ENCODE peak calls at places on chromosomes 16 and 17, in five cellular contexts. One of them, this sample, is unnamed.

GRCh38 chr17:37702605-37703004 is 42.3 kb downstream of the HNF1B start:
- DNase-seq in testis: no peak
- DNase-seq in H1: no peak
- DNase-seq in right lobe of liver: no peak
- DNase-seq in A549: peak
- DNase-seq in this sample: peak

GRCh38 chr17:44351961-44352921 is 7.1 kb downstream of the GRN start:
- DNase-seq in H1: no peak
- DNase-seq in A549: no peak
- DNase-seq in right lobe of liver: no peak
- DNase-seq in testis: no peak
- DNase-seq in this sample: no peak

GRCh38 chr17:7839890-7840260 is 5.9 kb downstream of the KDM6B start:
- DNase-seq in H1: no peak
- DNase-seq in testis: no peak
- DNase-seq in A549: peak
- DNase-seq in right lobe of liver: no peak
- DNase-seq in this sample: no peak

GRCh38 chr17:43667506-43668438 is 6.0 kb upstream of the MEOX1 start:
- DNase-seq in H1: no peak
- DNase-seq in right lobe of liver: no peak
- DNase-seq in testis: no peak
- DNase-seq in A549: no peak
- DNase-seq in this sample: no peak

GRCh38 chr16:31005350-31006085 is 4.9 kb downstream of the STX1B start:
- DNase-seq in testis: no peak
- DNase-seq in H1: no peak
- DNase-seq in A549: no peak
- DNase-seq in right lobe of liver: no peak
- DNase-seq in this sample: no peak

GRCh38 chr17:77148959-77149510 is 8.3 kb downstream of the SEC14L1 start:
- DNase-seq in testis: no peak
- DNase-seq in H1: no peak
- DNase-seq in A549: no peak
- DNase-seq in right lobe of liver: no peak
- DNase-seq in this sample: no peak

GRCh38 chr16:89442588-89442987 is 47.8 kb downstream of the ANKRD11 start:
- DNase-seq in right lobe of liver: no peak
- DNase-seq in testis: no peak
- DNase-seq in A549: no peak
- DNase-seq in H1: no peak
- DNase-seq in this sample: no peak

GRCh38 chr16:48408688-48409087 is 23.5 kb upstream of the SIAH1 start:
- DNase-seq in right lobe of liver: peak
- DNase-seq in H1: no peak
- DNase-seq in testis: peak
- DNase-seq in A549: no peak
- DNase-seq in this sample: peak

GRCh38 chr17:51997723-51998122 is 160.8 kb downstream of the CA10 start:
- DNase-seq in testis: no peak
- DNase-seq in H1: no peak
- DNase-seq in A549: no peak
- DNase-seq in right lobe of liver: no peak
- DNase-seq in this sample: no peak

GRCh38 chr16:19116711-19117449 is 3.1 kb downstream of the ITPRIPL2 start:
- DNase-seq in right lobe of liver: no peak
- DNase-seq in A549: no peak
- DNase-seq in testis: no peak
- DNase-seq in H1: no peak
- DNase-seq in this sample: no peak

GRCh38 chr17:39687546-39688474 is at the start of gene PGAP3:
- DNase-seq in A549: peak
- DNase-seq in H1: peak
- DNase-seq in testis: peak
- DNase-seq in right lobe of liver: peak
- DNase-seq in this sample: peak
- TF ChIP-seq POLR2A in A549: peak
- TF ChIP-seq POLR2A in H1: peak
- TF ChIP-seq POLR2A in testis: no peak
- TF ChIP-seq POLR2A in right lobe of liver: peak
- TF ChIP-seq POLR2A in this sample: peak

GRCh38 chr16:67962135-67962534 is 6.3 kb downstream of the SLC12A4 start:
- DNase-seq in testis: no peak
- DNase-seq in A549: no peak
- DNase-seq in H1: no peak
- DNase-seq in right lobe of liver: no peak
- DNase-seq in this sample: no peak

GRCh38 chr16:67964477-67965131 is 3.8 kb downstream of the SLC12A4 start:
- DNase-seq in right lobe of liver: no peak
- DNase-seq in A549: no peak
- DNase-seq in testis: no peak
- DNase-seq in H1: no peak
- DNase-seq in this sample: no peak

GRCh38 chr16:67961551-67961957 is 6.9 kb downstream of the SLC12A4 start:
- DNase-seq in H1: no peak
- DNase-seq in testis: no peak
- DNase-seq in A549: no peak
- DNase-seq in right lobe of liver: peak
- DNase-seq in this sample: no peak

GRCh38 chr16:67965668-67966548 is 2.5 kb downstream of the SLC12A4 start:
- DNase-seq in right lobe of liver: no peak
- DNase-seq in A549: no peak
- DNase-seq in testis: no peak
- DNase-seq in H1: no peak
- DNase-seq in this sample: no peak

DNA sequence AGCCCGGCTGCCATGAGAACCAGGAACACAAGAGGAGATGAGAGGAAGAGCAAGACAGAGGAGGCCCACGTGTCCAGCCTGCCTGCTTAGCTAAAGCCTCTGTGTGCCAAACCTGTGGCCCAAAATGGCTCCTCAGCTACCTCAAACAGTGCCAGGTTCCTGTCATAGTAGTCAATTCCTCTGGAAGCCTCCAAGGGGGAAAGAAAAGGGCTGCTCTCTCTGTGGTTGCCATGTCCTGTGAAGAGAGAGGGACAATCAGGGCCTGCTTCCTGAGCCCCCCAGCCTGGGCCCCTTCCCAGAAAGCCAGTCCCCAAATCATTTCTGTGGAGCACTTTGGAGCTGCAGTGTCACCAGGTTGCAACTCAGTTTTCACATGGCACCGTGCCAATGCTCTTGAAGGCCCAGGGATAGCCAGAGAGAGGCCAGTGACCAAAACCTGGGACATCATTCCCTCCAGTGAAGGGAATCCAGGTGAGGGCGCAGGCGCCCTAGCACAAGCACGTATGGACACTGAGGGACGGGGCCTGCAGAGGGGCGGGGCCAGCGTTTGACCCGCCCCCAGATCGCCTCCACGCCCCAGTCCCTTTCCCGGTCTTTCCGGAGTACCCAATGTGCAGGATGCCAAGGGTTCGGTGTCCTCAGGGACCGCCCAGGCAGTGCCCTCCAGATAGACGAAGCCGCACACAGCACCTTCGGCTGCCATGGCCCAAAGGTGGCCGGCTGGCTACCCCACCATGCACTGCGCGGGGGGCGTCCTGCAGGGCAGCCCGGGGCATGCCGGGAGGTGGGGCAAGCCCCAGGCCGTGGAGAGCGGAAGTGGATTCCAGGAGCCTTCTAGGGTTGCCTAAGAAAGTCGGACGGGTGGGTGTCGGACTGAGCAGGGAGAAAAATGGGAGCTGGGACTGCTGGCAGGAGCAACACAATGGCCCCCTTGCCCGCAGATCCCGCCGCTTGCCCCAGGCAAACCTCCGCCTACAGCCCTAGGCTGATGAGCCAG is 4.8 kb downstream of the SLC12A4 start:
- DNase-seq in A549: no peak
- DNase-seq in H1: peak
- DNase-seq in testis: peak
- DNase-seq in right lobe of liver: no peak
- DNase-seq in this sample: no peak
- TF ChIP-seq POLR2A in A549: no peak
- TF ChIP-seq POLR2A in H1: no peak
- TF ChIP-seq POLR2A in testis: no peak
- TF ChIP-seq POLR2A in right lobe of liver: no peak
- TF ChIP-seq POLR2A in this sample: no peak

GRCh38 chr16:74320707-74321106 is 24.1 kb downstream of the PSMD7 start:
- DNase-seq in A549: no peak
- DNase-seq in right lobe of liver: no peak
- DNase-seq in testis: peak
- DNase-seq in H1: no peak
- DNase-seq in this sample: no peak
- TF ChIP-seq POLR2A in A549: no peak
- TF ChIP-seq POLR2A in right lobe of liver: no peak
- TF ChIP-seq POLR2A in testis: no peak
- TF ChIP-seq POLR2A in H1: no peak
- TF ChIP-seq POLR2A in this sample: no peak

GRCh38 chr17:59897090-59897489 is 4.2 kb downstream of the RPS6KB1 start:
- DNase-seq in H1: no peak
- DNase-seq in testis: no peak
- DNase-seq in A549: no peak
- DNase-seq in right lobe of liver: no peak
- DNase-seq in this sample: no peak

GRCh38 chr17:59892251-59892848 is 393 bp downstream of the TUBD1 start:
- DNase-seq in H1: no peak
- DNase-seq in A549: no peak
- DNase-seq in right lobe of liver: no peak
- DNase-seq in testis: peak
- DNase-seq in this sample: no peak

GRCh38 chr17:59893617-59894100 is 738 bp downstream of the RPS6KB1 start:
- DNase-seq in A549: peak
- DNase-seq in testis: peak
- DNase-seq in H1: no peak
- DNase-seq in right lobe of liver: no peak
- DNase-seq in this sample: peak

GRCh38 chr17:59890720-59891119 is 2.0 kb downstream of the TUBD1 start:
- DNase-seq in right lobe of liver: no peak
- DNase-seq in A549: peak
- DNase-seq in testis: no peak
- DNase-seq in H1: no peak
- DNase-seq in this sample: peak

GRCh38 chr17:59892849-59893616 is at the start of the genes RPS6KB1 and TUBD1:
- DNase-seq in testis: peak
- DNase-seq in A549: peak
- DNase-seq in H1: peak
- DNase-seq in right lobe of liver: peak
- DNase-seq in this sample: peak
- TF ChIP-seq POLR2A in testis: peak
- TF ChIP-seq POLR2A in A549: peak
- TF ChIP-seq POLR2A in H1: peak
- TF ChIP-seq POLR2A in right lobe of liver: peak
- TF ChIP-seq POLR2A in this sample: peak

DNA sequence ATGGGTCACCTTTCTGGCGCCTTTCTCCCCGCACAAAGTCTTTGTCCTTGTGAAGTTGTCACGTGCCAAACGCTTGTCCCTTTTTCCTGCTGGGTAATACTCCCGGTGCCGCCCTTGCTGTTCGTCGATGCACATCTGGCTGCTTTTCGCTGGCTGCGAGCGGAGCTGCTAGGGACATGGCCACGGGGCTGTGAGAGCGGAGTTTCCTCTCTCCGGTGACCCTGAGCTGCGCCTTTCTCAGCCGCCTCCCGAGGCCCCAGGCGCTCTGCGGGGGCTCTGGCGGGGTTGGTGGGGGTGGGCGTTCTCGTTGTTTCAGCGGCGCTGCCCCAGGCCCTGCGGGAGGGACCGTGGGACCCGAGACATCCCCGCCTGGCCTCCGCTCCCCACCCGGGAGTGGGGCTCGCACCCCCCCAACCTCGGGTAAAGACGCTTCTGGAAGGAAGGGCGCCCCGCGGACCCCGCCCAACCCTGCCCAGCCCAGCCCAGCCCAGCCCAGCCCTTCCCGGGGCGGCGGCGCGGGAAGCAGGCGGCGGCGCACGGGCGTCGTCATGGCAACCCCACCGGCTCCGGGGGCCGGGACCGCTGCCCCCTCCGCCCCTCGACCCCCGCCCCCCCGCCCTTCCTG is 12.2 kb downstream of the CHMP6 start:
- DNase-seq in right lobe of liver: peak
- DNase-seq in H1: no peak
- DNase-seq in testis: no peak
- DNase-seq in A549: no peak
- DNase-seq in this sample: no peak
- TF ChIP-seq POLR2A in right lobe of liver: no peak
- TF ChIP-seq POLR2A in H1: no peak
- TF ChIP-seq POLR2A in testis: no peak
- TF ChIP-seq POLR2A in A549: peak
- TF ChIP-seq POLR2A in this sample: peak

GRCh38 chr17:55305321-55306087 is 40.7 kb downstream of the HLF start:
- DNase-seq in testis: no peak
- DNase-seq in A549: no peak
- DNase-seq in H1: no peak
- DNase-seq in right lobe of liver: no peak
- DNase-seq in this sample: no peak

GRCh38 chr17:55311767-55312375 is 47.1 kb downstream of the HLF start:
- DNase-seq in testis: no peak
- DNase-seq in H1: no peak
- DNase-seq in right lobe of liver: no peak
- DNase-seq in A549: no peak
- DNase-seq in this sample: no peak

GRCh38 chr17:55307879-55308278 is 43.1 kb downstream of the HLF start:
- DNase-seq in right lobe of liver: no peak
- DNase-seq in testis: no peak
- DNase-seq in A549: no peak
- DNase-seq in H1: no peak
- DNase-seq in this sample: no peak

GRCh38 chr17:55312852-55313251 is 48.1 kb downstream of the HLF start:
- DNase-seq in testis: no peak
- DNase-seq in A549: no peak
- DNase-seq in H1: no peak
- DNase-seq in right lobe of liver: no peak
- DNase-seq in this sample: no peak

GRCh38 chr17:55308613-55309332 is 44.0 kb downstream of the HLF start:
- DNase-seq in testis: no peak
- DNase-seq in right lobe of liver: no peak
- DNase-seq in A549: no peak
- DNase-seq in H1: no peak
- DNase-seq in this sample: no peak
- TF ChIP-seq POLR2A in testis: no peak
- TF ChIP-seq POLR2A in right lobe of liver: no peak
- TF ChIP-seq POLR2A in A549: no peak
- TF ChIP-seq POLR2A in H1: no peak
- TF ChIP-seq POLR2A in this sample: no peak

GRCh38 chr16:58053682-58054005 is 28.1 kb downstream of the MMP15 start:
- DNase-seq in H1: no peak
- DNase-seq in right lobe of liver: no peak
- DNase-seq in testis: no peak
- DNase-seq in A549: no peak
- DNase-seq in this sample: no peak
- TF ChIP-seq POLR2A in H1: no peak
- TF ChIP-seq POLR2A in right lobe of liver: no peak
- TF ChIP-seq POLR2A in testis: no peak
- TF ChIP-seq POLR2A in A549: no peak
- TF ChIP-seq POLR2A in this sample: no peak

This sample was measured in H54.